ENCODE peak calls at places on chromosomes 2 and 18, in eight cellular contexts. One of them, this sample, is unnamed.

GRCh38 chr2:25377822-25378421 is 36.2 kb upstream of the DNMT3A start:
- DNase-seq in activated naive CD4-positive, alpha-beta T cell treated with anti-CD3 and anti-CD28 coated beads for 36 hours: no peak
- DNase-seq in stimulated activated CD8-positive, alpha-beta memory T cell treated with anti-CD3 and anti-CD28 coated beads, Interleukin-2, amount 100 ng/mL, for 48 hours: no peak
- DNase-seq in CD8-positive, alpha-beta T cell: no peak
- DNase-seq in ureter: no peak
- DNase-seq in hippocampal formation: no peak
- DNase-seq in frontal cortex: no peak
- DNase-seq in stimulated activated CD4-positive, alpha-beta T cell treated with anti-CD3 and anti-CD28 coated beads, Interleukin-4, amount 100 ng/mL, for 48 hours: no peak
- DNase-seq in this sample: no peak

GRCh38 chr2:31227711-31228125 is 6.2 kb upstream of the EHD3 start:
- DNase-seq in activated naive CD4-positive, alpha-beta T cell treated with anti-CD3 and anti-CD28 coated beads for 36 hours: no peak
- DNase-seq in stimulated activated CD8-positive, alpha-beta memory T cell treated with anti-CD3 and anti-CD28 coated beads, Interleukin-2, amount 100 ng/mL, for 48 hours: no peak
- DNase-seq in CD8-positive, alpha-beta T cell: no peak
- DNase-seq in ureter: peak; percentile 62
- DNase-seq in hippocampal formation: no peak
- DNase-seq in frontal cortex: no peak
- DNase-seq in stimulated activated CD4-positive, alpha-beta T cell treated with anti-CD3 and anti-CD28 coated beads, Interleukin-4, amount 100 ng/mL, for 48 hours: no peak
- DNase-seq in this sample: no peak

GRCh38 chr2:58727977-58728656 is 487.0 kb upstream of the FANCL start:
- DNase-seq in activated naive CD4-positive, alpha-beta T cell treated with anti-CD3 and anti-CD28 coated beads for 36 hours: no peak
- DNase-seq in stimulated activated CD8-positive, alpha-beta memory T cell treated with anti-CD3 and anti-CD28 coated beads, Interleukin-2, amount 100 ng/mL, for 48 hours: no peak
- DNase-seq in CD8-positive, alpha-beta T cell: no peak
- DNase-seq in ureter: no peak
- DNase-seq in hippocampal formation: no peak
- DNase-seq in frontal cortex: no peak
- DNase-seq in stimulated activated CD4-positive, alpha-beta T cell treated with anti-CD3 and anti-CD28 coated beads, Interleukin-4, amount 100 ng/mL, for 48 hours: no peak
- DNase-seq in this sample: no peak

GRCh38 chr2:105417789-105418475 is 19.1 kb upstream of the FHL2 start:
- DNase-seq in activated naive CD4-positive, alpha-beta T cell treated with anti-CD3 and anti-CD28 coated beads for 36 hours: no peak
- DNase-seq in stimulated activated CD8-positive, alpha-beta memory T cell treated with anti-CD3 and anti-CD28 coated beads, Interleukin-2, amount 100 ng/mL, for 48 hours: no peak
- DNase-seq in CD8-positive, alpha-beta T cell: no peak
- DNase-seq in ureter: no peak
- DNase-seq in hippocampal formation: no peak
- DNase-seq in frontal cortex: no peak
- DNase-seq in stimulated activated CD4-positive, alpha-beta T cell treated with anti-CD3 and anti-CD28 coated beads, Interleukin-4, amount 100 ng/mL, for 48 hours: no peak
- DNase-seq in this sample: no peak

GRCh38 chr2:69767034-69767433 is 25.1 kb downstream of the ANXA4 start:
- DNase-seq in activated naive CD4-positive, alpha-beta T cell treated with anti-CD3 and anti-CD28 coated beads for 36 hours: no peak
- DNase-seq in stimulated activated CD8-positive, alpha-beta memory T cell treated with anti-CD3 and anti-CD28 coated beads, Interleukin-2, amount 100 ng/mL, for 48 hours: no peak
- DNase-seq in CD8-positive, alpha-beta T cell: no peak
- DNase-seq in ureter: no peak
- DNase-seq in hippocampal formation: peak; percentile 36
- DNase-seq in frontal cortex: no peak
- DNase-seq in stimulated activated CD4-positive, alpha-beta T cell treated with anti-CD3 and anti-CD28 coated beads, Interleukin-4, amount 100 ng/mL, for 48 hours: no peak
- DNase-seq in this sample: no peak

GRCh38 chr18:2889761-2890192 is 43.0 kb downstream of the EMILIN2 start:
- DNase-seq in activated naive CD4-positive, alpha-beta T cell treated with anti-CD3 and anti-CD28 coated beads for 36 hours: no peak
- DNase-seq in stimulated activated CD8-positive, alpha-beta memory T cell treated with anti-CD3 and anti-CD28 coated beads, Interleukin-2, amount 100 ng/mL, for 48 hours: no peak
- DNase-seq in CD8-positive, alpha-beta T cell: no peak
- DNase-seq in ureter: no peak
- DNase-seq in hippocampal formation: no peak
- DNase-seq in frontal cortex: no peak
- DNase-seq in stimulated activated CD4-positive, alpha-beta T cell treated with anti-CD3 and anti-CD28 coated beads, Interleukin-4, amount 100 ng/mL, for 48 hours: no peak
- DNase-seq in this sample: no peak

GRCh38 chr2:241148891-241149674 is at the start of gene PASK:
- DNase-seq in activated naive CD4-positive, alpha-beta T cell treated with anti-CD3 and anti-CD28 coated beads for 36 hours: peak; percentile 98
- DNase-seq in stimulated activated CD8-positive, alpha-beta memory T cell treated with anti-CD3 and anti-CD28 coated beads, Interleukin-2, amount 100 ng/mL, for 48 hours: peak; percentile 94
- DNase-seq in CD8-positive, alpha-beta T cell: peak; percentile 79
- DNase-seq in ureter: peak; percentile 93
- DNase-seq in hippocampal formation: peak; percentile 89
- DNase-seq in frontal cortex: peak; percentile 94
- DNase-seq in stimulated activated CD4-positive, alpha-beta T cell treated with anti-CD3 and anti-CD28 coated beads, Interleukin-4, amount 100 ng/mL, for 48 hours: peak; percentile 91
- DNase-seq in this sample: peak; percentile 97

GRCh38 chr2:231318436-231318835 is 77.1 kb upstream of the B3GNT7 start:
- DNase-seq in activated naive CD4-positive, alpha-beta T cell treated with anti-CD3 and anti-CD28 coated beads for 36 hours: no peak
- DNase-seq in stimulated activated CD8-positive, alpha-beta memory T cell treated with anti-CD3 and anti-CD28 coated beads, Interleukin-2, amount 100 ng/mL, for 48 hours: no peak
- DNase-seq in CD8-positive, alpha-beta T cell: no peak
- DNase-seq in ureter: no peak
- DNase-seq in hippocampal formation: no peak
- DNase-seq in frontal cortex: no peak
- DNase-seq in stimulated activated CD4-positive, alpha-beta T cell treated with anti-CD3 and anti-CD28 coated beads, Interleukin-4, amount 100 ng/mL, for 48 hours: no peak
- DNase-seq in this sample: no peak

GRCh38 chr2:31446848-31447247 is 32.3 kb upstream of the XDH start:
- DNase-seq in activated naive CD4-positive, alpha-beta T cell treated with anti-CD3 and anti-CD28 coated beads for 36 hours: no peak
- DNase-seq in stimulated activated CD8-positive, alpha-beta memory T cell treated with anti-CD3 and anti-CD28 coated beads, Interleukin-2, amount 100 ng/mL, for 48 hours: no peak
- DNase-seq in CD8-positive, alpha-beta T cell: no peak
- DNase-seq in ureter: no peak
- DNase-seq in hippocampal formation: no peak
- DNase-seq in frontal cortex: no peak
- DNase-seq in stimulated activated CD4-positive, alpha-beta T cell treated with anti-CD3 and anti-CD28 coated beads, Interleukin-4, amount 100 ng/mL, for 48 hours: no peak
- DNase-seq in this sample: peak; percentile 38

GRCh38 chr2:163856941-163857340 is 121.1 kb upstream of the FIGN start:
- DNase-seq in activated naive CD4-positive, alpha-beta T cell treated with anti-CD3 and anti-CD28 coated beads for 36 hours: no peak
- DNase-seq in stimulated activated CD8-positive, alpha-beta memory T cell treated with anti-CD3 and anti-CD28 coated beads, Interleukin-2, amount 100 ng/mL, for 48 hours: no peak
- DNase-seq in CD8-positive, alpha-beta T cell: no peak
- DNase-seq in ureter: no peak
- DNase-seq in hippocampal formation: no peak
- DNase-seq in frontal cortex: no peak
- DNase-seq in stimulated activated CD4-positive, alpha-beta T cell treated with anti-CD3 and anti-CD28 coated beads, Interleukin-4, amount 100 ng/mL, for 48 hours: no peak
- DNase-seq in this sample: no peak

GRCh38 chr2:61220768-61221167 is 58.8 kb downstream of the C2orf74 start:
- DNase-seq in activated naive CD4-positive, alpha-beta T cell treated with anti-CD3 and anti-CD28 coated beads for 36 hours: no peak
- DNase-seq in stimulated activated CD8-positive, alpha-beta memory T cell treated with anti-CD3 and anti-CD28 coated beads, Interleukin-2, amount 100 ng/mL, for 48 hours: no peak
- DNase-seq in CD8-positive, alpha-beta T cell: no peak
- DNase-seq in ureter: no peak
- DNase-seq in hippocampal formation: no peak
- DNase-seq in frontal cortex: no peak
- DNase-seq in stimulated activated CD4-positive, alpha-beta T cell treated with anti-CD3 and anti-CD28 coated beads, Interleukin-4, amount 100 ng/mL, for 48 hours: no peak
- DNase-seq in this sample: no peak

GRCh38 chr2:6865346-6866238 is at the start of gene CMPK2:
- DNase-seq in activated naive CD4-positive, alpha-beta T cell treated with anti-CD3 and anti-CD28 coated beads for 36 hours: peak; percentile 82
- DNase-seq in stimulated activated CD8-positive, alpha-beta memory T cell treated with anti-CD3 and anti-CD28 coated beads, Interleukin-2, amount 100 ng/mL, for 48 hours: peak; percentile 55
- DNase-seq in CD8-positive, alpha-beta T cell: peak; percentile 53
- DNase-seq in ureter: peak; percentile 70
- DNase-seq in hippocampal formation: peak; percentile 59
- DNase-seq in frontal cortex: peak; percentile 80
- DNase-seq in stimulated activated CD4-positive, alpha-beta T cell treated with anti-CD3 and anti-CD28 coated beads, Interleukin-4, amount 100 ng/mL, for 48 hours: peak; percentile 68
- DNase-seq in this sample: peak; percentile 79

GRCh38 chr18:34695300-34695699 is 14.8 kb upstream of the DTNA start:
- DNase-seq in activated naive CD4-positive, alpha-beta T cell treated with anti-CD3 and anti-CD28 coated beads for 36 hours: no peak
- DNase-seq in stimulated activated CD8-positive, alpha-beta memory T cell treated with anti-CD3 and anti-CD28 coated beads, Interleukin-2, amount 100 ng/mL, for 48 hours: no peak
- DNase-seq in CD8-positive, alpha-beta T cell: no peak
- DNase-seq in ureter: no peak
- DNase-seq in hippocampal formation: no peak
- DNase-seq in frontal cortex: no peak
- DNase-seq in stimulated activated CD4-positive, alpha-beta T cell treated with anti-CD3 and anti-CD28 coated beads, Interleukin-4, amount 100 ng/mL, for 48 hours: no peak
- DNase-seq in this sample: no peak

GRCh38 chr18:25111382-25112070 is 240.4 kb downstream of the ZNF521 start:
- DNase-seq in activated naive CD4-positive, alpha-beta T cell treated with anti-CD3 and anti-CD28 coated beads for 36 hours: no peak
- DNase-seq in stimulated activated CD8-positive, alpha-beta memory T cell treated with anti-CD3 and anti-CD28 coated beads, Interleukin-2, amount 100 ng/mL, for 48 hours: no peak
- DNase-seq in CD8-positive, alpha-beta T cell: no peak
- DNase-seq in ureter: no peak
- DNase-seq in hippocampal formation: no peak
- DNase-seq in frontal cortex: no peak
- DNase-seq in stimulated activated CD4-positive, alpha-beta T cell treated with anti-CD3 and anti-CD28 coated beads, Interleukin-4, amount 100 ng/mL, for 48 hours: no peak
- DNase-seq in this sample: no peak

GRCh38 chr18:29154758-29155725 is 978.1 kb upstream of the CDH2 start:
- DNase-seq in activated naive CD4-positive, alpha-beta T cell treated with anti-CD3 and anti-CD28 coated beads for 36 hours: no peak
- DNase-seq in stimulated activated CD8-positive, alpha-beta memory T cell treated with anti-CD3 and anti-CD28 coated beads, Interleukin-2, amount 100 ng/mL, for 48 hours: no peak
- DNase-seq in CD8-positive, alpha-beta T cell: no peak
- DNase-seq in ureter: no peak
- DNase-seq in hippocampal formation: no peak
- DNase-seq in frontal cortex: no peak
- DNase-seq in stimulated activated CD4-positive, alpha-beta T cell treated with anti-CD3 and anti-CD28 coated beads, Interleukin-4, amount 100 ng/mL, for 48 hours: no peak
- DNase-seq in this sample: peak; percentile 13

GRCh38 chr2:23551875-23552274 is 166.9 kb downstream of the KLHL29 start:
- DNase-seq in activated naive CD4-positive, alpha-beta T cell treated with anti-CD3 and anti-CD28 coated beads for 36 hours: no peak
- DNase-seq in stimulated activated CD8-positive, alpha-beta memory T cell treated with anti-CD3 and anti-CD28 coated beads, Interleukin-2, amount 100 ng/mL, for 48 hours: no peak
- DNase-seq in CD8-positive, alpha-beta T cell: no peak
- DNase-seq in ureter: no peak
- DNase-seq in hippocampal formation: no peak
- DNase-seq in frontal cortex: no peak
- DNase-seq in stimulated activated CD4-positive, alpha-beta T cell treated with anti-CD3 and anti-CD28 coated beads, Interleukin-4, amount 100 ng/mL, for 48 hours: no peak
- DNase-seq in this sample: no peak

This sample was measured in hepatocyte.